ENCODE peak calls at places on chromosomes 11 and 22, in four cellular contexts. One of them, this sample, is unnamed. For H3K4me1, the result is how much of the 10 kb centered on the place peaks cover.

GRCh38 chr11:11841121-11841604 is 609 bp upstream of the USP47 start:
- DNase-seq in left ventricle myocardium inferior: peak
- DNase-seq in tibial nerve: no peak
- DNase-seq in stomach: peak
- DNase-seq in this sample: peak

GRCh38 chr11:3083321-3083720 is 26.1 kb upstream of the CARS1 start:
- DNase-seq in stomach: no peak
- DNase-seq in left ventricle myocardium inferior: no peak
- DNase-seq in tibial nerve: no peak
- DNase-seq in this sample: no peak

GRCh38 chr11:70524096-70524922 is 126.0 kb downstream of the CTTN start:
- DNase-seq in stomach: no peak
- DNase-seq in left ventricle myocardium inferior: no peak
- DNase-seq in tibial nerve: no peak
- DNase-seq in this sample: no peak

GRCh38 chr11:64359712-64360402 is 895 bp downstream of the RPS6KA4 start:
- DNase-seq in stomach: peak
- DNase-seq in left ventricle myocardium inferior: no peak
- DNase-seq in tibial nerve: no peak
- DNase-seq in this sample: no peak

GRCh38 chr11:58787903-58788302 is 56.2 kb upstream of the GLYAT start:
- DNase-seq in tibial nerve: no peak
- DNase-seq in left ventricle myocardium inferior: no peak
- DNase-seq in stomach: no peak
- DNase-seq in this sample: no peak

GRCh38 chr11:67409261-67409666 is 5.4 kb downstream of the TBC1D10C start:
- DNase-seq in stomach: peak
- DNase-seq in tibial nerve: no peak
- DNase-seq in left ventricle myocardium inferior: no peak
- DNase-seq in this sample: no peak

GRCh38 chr11:106398396-106399074 is 321.1 kb downstream of the AASDHPPT start:
- DNase-seq in left ventricle myocardium inferior: no peak
- DNase-seq in stomach: no peak
- DNase-seq in tibial nerve: no peak
- DNase-seq in this sample: no peak

GRCh38 chr11:60363542-60364525 is 14.5 kb upstream of the MS4A7 start:
- DNase-seq in left ventricle myocardium inferior: no peak
- DNase-seq in stomach: peak
- DNase-seq in tibial nerve: peak
- DNase-seq in this sample: peak

GRCh38 chr11:128502736-128503135 is 84.6 kb downstream of the ETS1 start:
- DNase-seq in tibial nerve: no peak
- DNase-seq in left ventricle myocardium inferior: no peak
- DNase-seq in stomach: no peak
- DNase-seq in this sample: peak

GRCh38 chr11:62542111-62542745 is 4.4 kb downstream of the AHNAK start:
- DNase-seq in left ventricle myocardium inferior: no peak
- DNase-seq in stomach: peak
- DNase-seq in tibial nerve: no peak
- DNase-seq in this sample: no peak

GRCh38 chr22:45454260-45454659 is 40.8 kb downstream of the RIBC2 start:
- DNase-seq in tibial nerve: no peak
- DNase-seq in left ventricle myocardium inferior: no peak
- DNase-seq in stomach: no peak
- DNase-seq in this sample: no peak

GRCh38 chr11:79956061-79956460 is 515.2 kb upstream of the TENM4 start:
- DNase-seq in stomach: no peak
- DNase-seq in tibial nerve: no peak
- DNase-seq in left ventricle myocardium inferior: no peak
- DNase-seq in this sample: no peak

GRCh38 chr11:120197254-120197891 is 13.5 kb upstream of the OAF start:
- DNase-seq in stomach: no peak
- DNase-seq in left ventricle myocardium inferior: no peak
- DNase-seq in tibial nerve: no peak
- DNase-seq in this sample: peak

GRCh38 chr22:35154937-35155387 is 89.0 kb downstream of the ISX start:
- DNase-seq in stomach: peak
- DNase-seq in tibial nerve: no peak
- DNase-seq in left ventricle myocardium inferior: peak
- DNase-seq in this sample: peak

GRCh38 chr11:44319170-44319551 is 9.2 kb upstream of the ALX4 start:
- DNase-seq in tibial nerve: no peak
- DNase-seq in stomach: no peak
- DNase-seq in left ventricle myocardium inferior: no peak
- DNase-seq in this sample: peak

GRCh38 chr22:44205713-44206645 is 25.3 kb downstream of the PARVG start:
- DNase-seq in left ventricle myocardium inferior: no peak
- DNase-seq in tibial nerve: no peak
- DNase-seq in stomach: no peak
- DNase-seq in this sample: no peak

DNA sequence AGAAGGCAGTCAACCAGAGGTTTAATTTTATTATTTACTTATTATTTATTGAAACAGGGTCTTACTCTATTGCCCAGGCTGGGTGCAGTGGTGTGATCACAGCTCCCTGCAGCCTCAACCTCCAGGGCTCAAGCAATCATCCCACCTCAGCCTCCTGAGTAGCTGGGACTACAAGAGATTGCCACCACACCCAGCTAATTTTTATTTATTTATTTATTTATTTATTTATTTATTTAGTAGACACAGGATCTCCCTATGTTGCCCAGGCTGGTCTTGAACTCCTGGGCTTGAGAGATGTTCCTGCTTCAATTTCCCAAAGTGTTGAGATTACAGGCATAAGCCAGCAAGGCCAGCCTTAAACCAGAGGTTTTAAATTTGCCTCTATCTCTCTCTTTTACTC is 83.1 kb downstream of the RCN1 start:
- DNase-seq in tibial nerve: no peak
- DNase-seq in stomach: no peak
- DNase-seq in left ventricle myocardium inferior: no peak
- DNase-seq in this sample: no peak
- H3K27ac ChIP-seq in tibial nerve: no peak
- H3K27ac ChIP-seq in stomach: no peak
- H3K27ac ChIP-seq in left ventricle myocardium inferior: no peak
- H3K27ac ChIP-seq in this sample: no peak

GRCh38 chr11:10648896-10649295 is 44.7 kb downstream of the IRAG1 start:
- DNase-seq in tibial nerve: no peak
- DNase-seq in left ventricle myocardium inferior: no peak
- DNase-seq in stomach: no peak
- DNase-seq in this sample: no peak
- H3K4me1 ChIP-seq in tibial nerve: under half
- H3K4me1 ChIP-seq in left ventricle myocardium inferior: under half
- H3K4me1 ChIP-seq in stomach: half or more
- H3K4me1 ChIP-seq in this sample: under half

GRCh38 chr11:32087602-32088001 is 3.3 kb upstream of the RCN1 start:
- DNase-seq in stomach: no peak
- DNase-seq in tibial nerve: no peak
- DNase-seq in left ventricle myocardium inferior: no peak
- DNase-seq in this sample: no peak
- H3K27ac ChIP-seq in stomach: no peak
- H3K27ac ChIP-seq in tibial nerve: no peak
- H3K27ac ChIP-seq in left ventricle myocardium inferior: peak
- H3K27ac ChIP-seq in this sample: peak

DNA sequence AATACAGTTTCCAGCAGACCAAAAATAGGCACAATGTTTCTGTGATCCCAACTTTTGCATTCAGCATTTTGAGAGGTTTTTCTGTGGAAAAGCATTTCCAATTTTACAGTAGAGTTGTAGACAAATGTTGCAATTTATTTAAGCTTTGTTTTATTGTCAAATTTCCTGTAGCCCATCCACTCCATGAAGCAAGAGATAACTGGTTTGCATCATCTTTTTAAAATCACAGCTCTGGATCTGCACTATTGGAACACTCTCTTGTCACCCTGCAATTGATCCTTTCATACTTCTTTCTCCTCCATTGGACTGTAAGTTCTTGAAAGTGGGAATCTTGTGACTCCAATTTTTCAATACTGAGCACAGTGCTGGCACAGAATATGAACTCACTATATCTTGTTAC is 86.0 kb downstream of the MAML2 start:
- DNase-seq in tibial nerve: no peak
- DNase-seq in stomach: no peak
- DNase-seq in left ventricle myocardium inferior: no peak
- DNase-seq in this sample: no peak
- H3K4me1 ChIP-seq in tibial nerve: half or more
- H3K4me1 ChIP-seq in stomach: under half
- H3K4me1 ChIP-seq in left ventricle myocardium inferior: half or more
- H3K4me1 ChIP-seq in this sample: under half

GRCh38 chr22:27685971-27686370 is 115.6 kb downstream of the MN1 start:
- DNase-seq in stomach: no peak
- DNase-seq in tibial nerve: no peak
- DNase-seq in left ventricle myocardium inferior: no peak
- DNase-seq in this sample: no peak
- H3K27ac ChIP-seq in stomach: peak
- H3K27ac ChIP-seq in tibial nerve: peak
- H3K27ac ChIP-seq in left ventricle myocardium inferior: peak
- H3K27ac ChIP-seq in this sample: peak

This sample was measured in SJCRH30.